ENCODE peak calls at places on chromosomes 4 and X, in nine cellular contexts. One of them, this sample, is unnamed.
A peak's percentile ranks its signal among the peaks of the same experiment; 100 is the strongest.

GRCh38 chr4:177369372-177369771 is 59.7 kb downstream of the NEIL3 start:
- DNase-seq in Panc1: no peak
- DNase-seq in PC-3: no peak
- DNase-seq in CD4-positive, CD25-positive, alpha-beta regulatory T cell: no peak
- DNase-seq in breast epithelium: no peak
- DNase-seq in prostate gland: no peak
- DNase-seq in heart right ventricle: no peak
- DNase-seq in astrocyte: peak; percentile 96
- DNase-seq in stomach: no peak
- DNase-seq in this sample: no peak

GRCh38 chrX:12970691-12971202 is 4.2 kb upstream of the TMSB4X start:
- DNase-seq in Panc1: no peak
- DNase-seq in PC-3: peak; percentile 39
- DNase-seq in CD4-positive, CD25-positive, alpha-beta regulatory T cell: peak; percentile 49
- DNase-seq in breast epithelium: no peak
- DNase-seq in prostate gland: no peak
- DNase-seq in heart right ventricle: peak; percentile 42
- DNase-seq in astrocyte: peak; percentile 59
- DNase-seq in stomach: no peak
- DNase-seq in this sample: no peak

GRCh38 chr4:62324215-62324614 is 1124.1 kb downstream of the ADGRL3 start:
- DNase-seq in Panc1: no peak
- DNase-seq in PC-3: peak; percentile 29
- DNase-seq in CD4-positive, CD25-positive, alpha-beta regulatory T cell: no peak
- DNase-seq in breast epithelium: no peak
- DNase-seq in prostate gland: no peak
- DNase-seq in heart right ventricle: peak; percentile 19
- DNase-seq in astrocyte: peak; percentile 2
- DNase-seq in stomach: no peak
- DNase-seq in this sample: no peak

GRCh38 chr4:141771889-141772830 is 135.8 kb downstream of the IL15 start:
- DNase-seq in Panc1: no peak
- DNase-seq in PC-3: no peak
- DNase-seq in CD4-positive, CD25-positive, alpha-beta regulatory T cell: no peak
- DNase-seq in breast epithelium: no peak
- DNase-seq in prostate gland: no peak
- DNase-seq in heart right ventricle: no peak
- DNase-seq in astrocyte: no peak
- DNase-seq in stomach: no peak
- DNase-seq in this sample: no peak

GRCh38 chr4:36823199-36823967 is 421.2 kb upstream of the NWD2 start:
- DNase-seq in Panc1: no peak
- DNase-seq in PC-3: no peak
- DNase-seq in CD4-positive, CD25-positive, alpha-beta regulatory T cell: no peak
- DNase-seq in breast epithelium: no peak
- DNase-seq in prostate gland: no peak
- DNase-seq in heart right ventricle: no peak
- DNase-seq in astrocyte: no peak
- DNase-seq in stomach: no peak
- DNase-seq in this sample: no peak

GRCh38 chrX:103382893-103383292 is 6.6 kb downstream of the BEX3 start:
- DNase-seq in Panc1: no peak
- DNase-seq in PC-3: no peak
- DNase-seq in CD4-positive, CD25-positive, alpha-beta regulatory T cell: no peak
- DNase-seq in breast epithelium: no peak
- DNase-seq in prostate gland: no peak
- DNase-seq in heart right ventricle: no peak
- DNase-seq in astrocyte: no peak
- DNase-seq in stomach: no peak
- DNase-seq in this sample: no peak

GRCh38 chr4:176436500-176436973 is 116.8 kb downstream of the SPCS3 start:
- DNase-seq in Panc1: no peak
- DNase-seq in PC-3: peak; percentile 74
- DNase-seq in CD4-positive, CD25-positive, alpha-beta regulatory T cell: no peak
- DNase-seq in breast epithelium: no peak
- DNase-seq in prostate gland: no peak
- DNase-seq in heart right ventricle: no peak
- DNase-seq in astrocyte: peak; percentile 96
- DNase-seq in stomach: no peak
- DNase-seq in this sample: no peak

GRCh38 chr4:20288047-20288650 is 36.4 kb downstream of the SLIT2 start:
- DNase-seq in Panc1: no peak
- DNase-seq in PC-3: peak; percentile 34
- DNase-seq in CD4-positive, CD25-positive, alpha-beta regulatory T cell: no peak
- DNase-seq in breast epithelium: no peak
- DNase-seq in prostate gland: no peak
- DNase-seq in heart right ventricle: no peak
- DNase-seq in astrocyte: peak; percentile 36
- DNase-seq in stomach: no peak
- DNase-seq in this sample: no peak

GRCh38 chr4:183906736-183907651 is 1.9 kb downstream of the STOX2 start:
- DNase-seq in Panc1: no peak
- DNase-seq in PC-3: no peak
- DNase-seq in CD4-positive, CD25-positive, alpha-beta regulatory T cell: no peak
- DNase-seq in breast epithelium: no peak
- DNase-seq in prostate gland: no peak
- DNase-seq in heart right ventricle: no peak
- DNase-seq in astrocyte: no peak
- DNase-seq in stomach: no peak
- DNase-seq in this sample: no peak

GRCh38 chr4:143356493-143356892 is 19.8 kb downstream of the GAB1 start:
- DNase-seq in Panc1: no peak
- DNase-seq in PC-3: no peak
- DNase-seq in CD4-positive, CD25-positive, alpha-beta regulatory T cell: no peak
- DNase-seq in breast epithelium: no peak
- DNase-seq in prostate gland: no peak
- DNase-seq in heart right ventricle: peak; percentile 30
- DNase-seq in astrocyte: no peak
- DNase-seq in stomach: no peak
- DNase-seq in this sample: no peak

GRCh38 chr4:17812801-17813200 is 2.0 kb downstream of the NCAPG start:
- DNase-seq in Panc1: no peak
- DNase-seq in PC-3: no peak
- DNase-seq in CD4-positive, CD25-positive, alpha-beta regulatory T cell: no peak
- DNase-seq in breast epithelium: no peak
- DNase-seq in prostate gland: no peak
- DNase-seq in heart right ventricle: no peak
- DNase-seq in astrocyte: no peak
- DNase-seq in stomach: no peak
- DNase-seq in this sample: no peak

GRCh38 chr4:118308306-118309030 is 44.3 kb downstream of the PRSS12 start:
- DNase-seq in Panc1: no peak
- DNase-seq in PC-3: no peak
- DNase-seq in CD4-positive, CD25-positive, alpha-beta regulatory T cell: no peak
- DNase-seq in breast epithelium: no peak
- DNase-seq in prostate gland: no peak
- DNase-seq in heart right ventricle: no peak
- DNase-seq in astrocyte: no peak
- DNase-seq in stomach: no peak
- DNase-seq in this sample: no peak

GRCh38 chr4:69881173-69881773 is 21.3 kb upstream of the SULT1E1 start:
- DNase-seq in Panc1: peak; percentile 18
- DNase-seq in PC-3: peak; percentile 66
- DNase-seq in CD4-positive, CD25-positive, alpha-beta regulatory T cell: no peak
- DNase-seq in breast epithelium: no peak
- DNase-seq in prostate gland: peak; percentile 23
- DNase-seq in heart right ventricle: peak; percentile 3
- DNase-seq in astrocyte: peak; percentile 13
- DNase-seq in stomach: peak; percentile 35
- DNase-seq in this sample: peak; percentile 33

GRCh38 chrX:63503541-63503940 is 152.4 kb upstream of the SPIN4 start:
- DNase-seq in Panc1: no peak
- DNase-seq in PC-3: peak; percentile 35
- DNase-seq in CD4-positive, CD25-positive, alpha-beta regulatory T cell: no peak
- DNase-seq in breast epithelium: no peak
- DNase-seq in prostate gland: no peak
- DNase-seq in heart right ventricle: no peak
- DNase-seq in astrocyte: peak; percentile 33
- DNase-seq in stomach: no peak
- DNase-seq in this sample: no peak

GRCh38 chrX:13007519-13008188 is 32.7 kb downstream of the TMSB4X start:
- DNase-seq in Panc1: no peak
- DNase-seq in PC-3: peak; percentile 90
- DNase-seq in CD4-positive, CD25-positive, alpha-beta regulatory T cell: no peak
- DNase-seq in breast epithelium: no peak
- DNase-seq in prostate gland: peak; percentile 28
- DNase-seq in heart right ventricle: no peak
- DNase-seq in astrocyte: peak; percentile 56
- DNase-seq in stomach: no peak
- DNase-seq in this sample: no peak

GRCh38 chr4:110309686-110310085 is 111.3 kb upstream of the ELOVL6 start:
- DNase-seq in Panc1: no peak
- DNase-seq in PC-3: no peak
- DNase-seq in CD4-positive, CD25-positive, alpha-beta regulatory T cell: no peak
- DNase-seq in breast epithelium: no peak
- DNase-seq in prostate gland: no peak
- DNase-seq in heart right ventricle: no peak
- DNase-seq in astrocyte: peak; percentile 39
- DNase-seq in stomach: no peak
- DNase-seq in this sample: no peak

GRCh38 chrX:119990409-119990994 is 47.0 kb upstream of the NKAP start:
- DNase-seq in Panc1: no peak
- DNase-seq in PC-3: no peak
- DNase-seq in CD4-positive, CD25-positive, alpha-beta regulatory T cell: no peak
- DNase-seq in breast epithelium: no peak
- DNase-seq in prostate gland: no peak
- DNase-seq in heart right ventricle: no peak
- DNase-seq in astrocyte: no peak
- DNase-seq in stomach: no peak
- DNase-seq in this sample: peak; percentile 67

GRCh38 chrX:107559506-107559905 is 68.8 kb upstream of the PRPS1 start:
- DNase-seq in Panc1: no peak
- DNase-seq in PC-3: no peak
- DNase-seq in CD4-positive, CD25-positive, alpha-beta regulatory T cell: no peak
- DNase-seq in breast epithelium: no peak
- DNase-seq in prostate gland: no peak
- DNase-seq in heart right ventricle: no peak
- DNase-seq in astrocyte: no peak
- DNase-seq in stomach: no peak
- DNase-seq in this sample: no peak

GRCh38 chrX:153967536-153968214 is 3.9 kb downstream of the HCFC1 start:
- DNase-seq in Panc1: no peak
- DNase-seq in PC-3: no peak
- DNase-seq in CD4-positive, CD25-positive, alpha-beta regulatory T cell: no peak
- DNase-seq in breast epithelium: no peak
- DNase-seq in prostate gland: no peak
- DNase-seq in heart right ventricle: no peak
- DNase-seq in astrocyte: no peak
- DNase-seq in stomach: no peak
- DNase-seq in this sample: no peak
- H3K27me3 ChIP-seq in Panc1: no peaks in the 10 kb centered on the region
- H3K27me3 ChIP-seq in PC-3: no peaks in the 10 kb centered on the region
- H3K27me3 ChIP-seq in CD4-positive, CD25-positive, alpha-beta regulatory T cell: no peaks in the 10 kb centered on the region
- H3K27me3 ChIP-seq in breast epithelium: peaks cover 24% of the 10 kb centered on the region
- H3K27me3 ChIP-seq in prostate gland: no peaks in the 10 kb centered on the region
- H3K27me3 ChIP-seq in heart right ventricle: no peaks in the 10 kb centered on the region
- H3K27me3 ChIP-seq in astrocyte: no peaks in the 10 kb centered on the region
- H3K27me3 ChIP-seq in stomach: no peaks in the 10 kb centered on the region
- H3K27me3 ChIP-seq in this sample: no peaks in the 10 kb centered on the region

GRCh38 chrX:48981178-48981577 is 9.5 kb upstream of the KCND1 start:
- DNase-seq in Panc1: no peak
- DNase-seq in PC-3: no peak
- DNase-seq in CD4-positive, CD25-positive, alpha-beta regulatory T cell: no peak
- DNase-seq in breast epithelium: no peak
- DNase-seq in prostate gland: no peak
- DNase-seq in heart right ventricle: no peak
- DNase-seq in astrocyte: no peak
- DNase-seq in stomach: no peak
- DNase-seq in this sample: no peak
- H3K27me3 ChIP-seq in Panc1: no peaks in the 10 kb centered on the region
- H3K27me3 ChIP-seq in PC-3: no peaks in the 10 kb centered on the region
- H3K27me3 ChIP-seq in CD4-positive, CD25-positive, alpha-beta regulatory T cell: no peaks in the 10 kb centered on the region
- H3K27me3 ChIP-seq in breast epithelium: peaks cover 10% of the 10 kb centered on the region
- H3K27me3 ChIP-seq in prostate gland: no peaks in the 10 kb centered on the region
- H3K27me3 ChIP-seq in heart right ventricle: no peaks in the 10 kb centered on the region
- H3K27me3 ChIP-seq in astrocyte: no peaks in the 10 kb centered on the region
- H3K27me3 ChIP-seq in stomach: no peaks in the 10 kb centered on the region
- H3K27me3 ChIP-seq in this sample: no peaks in the 10 kb centered on the region

DNA sequence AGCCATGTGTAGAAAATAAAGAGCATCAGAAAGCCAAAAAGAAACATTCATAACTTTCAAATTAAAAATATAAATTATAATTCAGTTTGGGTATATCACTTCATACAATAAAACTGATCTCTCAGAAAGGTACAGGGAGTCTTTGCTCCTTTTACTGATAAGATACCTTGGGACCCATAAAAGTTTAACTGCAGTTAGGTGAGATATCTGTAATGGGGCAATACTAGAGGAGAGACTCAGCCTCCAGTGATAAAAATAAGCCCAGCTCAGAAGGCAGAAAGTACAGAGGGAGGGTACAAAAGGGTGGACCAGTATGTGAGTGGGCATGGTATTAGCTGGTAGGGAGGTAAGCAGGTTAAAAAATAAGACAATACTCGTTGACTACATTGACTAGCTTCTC is 180.9 kb upstream of the AGTR2 start:
- DNase-seq in Panc1: no peak
- DNase-seq in PC-3: no peak
- DNase-seq in CD4-positive, CD25-positive, alpha-beta regulatory T cell: no peak
- DNase-seq in breast epithelium: no peak
- DNase-seq in prostate gland: no peak
- DNase-seq in heart right ventricle: no peak
- DNase-seq in astrocyte: no peak
- DNase-seq in stomach: no peak
- DNase-seq in this sample: no peak
- H3K27me3 ChIP-seq in Panc1: peaks cover 2% of the 10 kb centered on the region
- H3K27me3 ChIP-seq in PC-3: no peaks in the 10 kb centered on the region
- H3K27me3 ChIP-seq in CD4-positive, CD25-positive, alpha-beta regulatory T cell: no peaks in the 10 kb centered on the region
- H3K27me3 ChIP-seq in breast epithelium: peaks cover 22% of the 10 kb centered on the region
- H3K27me3 ChIP-seq in prostate gland: no peaks in the 10 kb centered on the region
- H3K27me3 ChIP-seq in heart right ventricle: no peaks in the 10 kb centered on the region
- H3K27me3 ChIP-seq in astrocyte: no peaks in the 10 kb centered on the region
- H3K27me3 ChIP-seq in stomach: no peaks in the 10 kb centered on the region
- H3K27me3 ChIP-seq in this sample: no peaks in the 10 kb centered on the region

GRCh38 chr4:7303561-7303960 is 111.2 kb downstream of the SORCS2 start:
- DNase-seq in Panc1: no peak
- DNase-seq in PC-3: no peak
- DNase-seq in CD4-positive, CD25-positive, alpha-beta regulatory T cell: no peak
- DNase-seq in breast epithelium: no peak
- DNase-seq in prostate gland: no peak
- DNase-seq in heart right ventricle: no peak
- DNase-seq in astrocyte: no peak
- DNase-seq in stomach: no peak
- DNase-seq in this sample: no peak

GRCh38 chr4:7301126-7301785 is 108.9 kb downstream of the SORCS2 start:
- DNase-seq in Panc1: no peak
- DNase-seq in PC-3: no peak
- DNase-seq in CD4-positive, CD25-positive, alpha-beta regulatory T cell: no peak
- DNase-seq in breast epithelium: no peak
- DNase-seq in prostate gland: no peak
- DNase-seq in heart right ventricle: no peak
- DNase-seq in astrocyte: no peak
- DNase-seq in stomach: no peak
- DNase-seq in this sample: peak; percentile 45

GRCh38 chr4:7301846-7302630 is 109.7 kb downstream of the SORCS2 start:
- DNase-seq in Panc1: no peak
- DNase-seq in PC-3: no peak
- DNase-seq in CD4-positive, CD25-positive, alpha-beta regulatory T cell: no peak
- DNase-seq in breast epithelium: no peak
- DNase-seq in prostate gland: no peak
- DNase-seq in heart right ventricle: no peak
- DNase-seq in astrocyte: no peak
- DNase-seq in stomach: no peak
- DNase-seq in this sample: no peak

GRCh38 chr4:7304436-7304835 is 112.1 kb downstream of the SORCS2 start:
- DNase-seq in Panc1: no peak
- DNase-seq in PC-3: no peak
- DNase-seq in CD4-positive, CD25-positive, alpha-beta regulatory T cell: no peak
- DNase-seq in breast epithelium: no peak
- DNase-seq in prostate gland: no peak
- DNase-seq in heart right ventricle: no peak
- DNase-seq in astrocyte: no peak
- DNase-seq in stomach: no peak
- DNase-seq in this sample: peak; percentile 39

GRCh38 chr4:7302781-7303180 is 110.4 kb downstream of the SORCS2 start:
- DNase-seq in Panc1: no peak
- DNase-seq in PC-3: no peak
- DNase-seq in CD4-positive, CD25-positive, alpha-beta regulatory T cell: no peak
- DNase-seq in breast epithelium: no peak
- DNase-seq in prostate gland: no peak
- DNase-seq in heart right ventricle: no peak
- DNase-seq in astrocyte: no peak
- DNase-seq in stomach: no peak
- DNase-seq in this sample: peak; percentile 57
- H3K27me3 ChIP-seq in Panc1: no peaks in the 10 kb centered on the region
- H3K27me3 ChIP-seq in PC-3: no peaks in the 10 kb centered on the region
- H3K27me3 ChIP-seq in CD4-positive, CD25-positive, alpha-beta regulatory T cell: no peaks in the 10 kb centered on the region
- H3K27me3 ChIP-seq in breast epithelium: peaks cover 16% of the 10 kb centered on the region
- H3K27me3 ChIP-seq in prostate gland: no peaks in the 10 kb centered on the region
- H3K27me3 ChIP-seq in heart right ventricle: no peaks in the 10 kb centered on the region
- H3K27me3 ChIP-seq in astrocyte: peaks cover 4% of the 10 kb centered on the region
- H3K27me3 ChIP-seq in stomach: no peaks in the 10 kb centered on the region
- H3K27me3 ChIP-seq in this sample: no peaks in the 10 kb centered on the region